ENCODE peak calls at places on chromosomes 12 and 14, in ten cellular contexts. U, B, O, X, Y, I, L, W, P and C are unnamed samples.

GRCh38 chr12:114425031-114425626 is 19.2 kb upstream of the TBX5 start:
- DNase-seq in U (no peak), B (peak), O (no peak), X (no peak), Y (no peak), I (no peak), L (no peak), W (no peak), P (peak), C (no peak)

GRCh38 chr12:110073049-110073831 is 24.9 kb upstream of the C12orf76 start:
- DNase-seq in U (no peak), B (no peak), O (no peak), X (peak), Y (peak), I (no peak), L (no peak), W (peak), P (no peak), C (peak)

GRCh38 chr12:6613015-6613775 is 6.0 kb upstream of the CHD4 start:
- DNase-seq in U (peak), B (peak), O (no peak), X (peak), Y (peak), I (no peak), L (no peak), W (peak), P (peak), C (peak)

GRCh38 chr14:104136472-104137296 is 1.7 kb upstream of the KIF26A start:
- DNase-seq in U (peak), B (no peak), O (no peak), X (no peak), Y (no peak), I (no peak), L (no peak), W (no peak), P (peak), C (no peak)

GRCh38 chr12:77685112-77685511 is 145.6 kb upstream of the NAV3 start:
- DNase-seq in U (peak), B (peak), O (no peak), X (peak), Y (peak), I (peak), L (no peak), W (peak), P (peak), C (peak)

GRCh38 chr12:65170245-65170881 is 980 bp downstream of the LEMD3 start:
- DNase-seq in U (peak), B (peak), O (peak), X (peak), Y (peak), I (peak), L (peak), W (peak), P (peak), C (peak)

GRCh38 chr14:23629831-23630396 is 6.2 kb upstream of the DHRS2 start:
- DNase-seq in U (no peak), B (peak), O (no peak), X (no peak), Y (no peak), I (no peak), L (no peak), W (no peak), P (no peak), C (no peak)

GRCh38 chr12:25328082-25328712 is 77.5 kb upstream of the KRAS start:
- DNase-seq in U (no peak), B (peak), O (no peak), X (no peak), Y (no peak), I (no peak), L (no peak), W (no peak), P (peak), C (no peak)

GRCh38 chr12:116406529-116406928 is 129.0 kb upstream of the MED13L start:
- DNase-seq in U (peak), B (peak), O (no peak), X (no peak), Y (no peak), I (no peak), L (no peak), W (peak), P (peak), C (peak)

GRCh38 chr14:38209572-38210159 is 2.0 kb downstream of the SSTR1 start:
- DNase-seq in U (no peak), B (no peak), O (no peak), X (no peak), Y (no peak), I (no peak), L (no peak), W (no peak), P (no peak), C (no peak)

GRCh38 chr12:56878010-56878339 is 56.2 kb downstream of the SDR9C7 start:
- DNase-seq in U (no peak), B (no peak), O (no peak), X (no peak), Y (no peak), I (no peak), L (no peak), W (no peak), P (no peak), C (no peak)